ENCODE peak calls at places on chromosomes 4 and X, in four cellular contexts. One of them, this sample, is unnamed.

GRCh38 chr4:30755306-30755705 is 35.1 kb downstream of the PCDH7 start:
- DNase-seq in breast epithelium: no peak
- DNase-seq in aorta: no peak
- DNase-seq in psoas muscle: no peak
- DNase-seq in this sample: no peak

GRCh38 chr4:7487464-7487863 is 52.7 kb upstream of the PSAPL1 start:
- DNase-seq in breast epithelium: no peak
- DNase-seq in aorta: no peak
- DNase-seq in psoas muscle: no peak
- DNase-seq in this sample: no peak

GRCh38 chr4:169971456-169972015 is 54.7 kb downstream of the MFAP3L start:
- DNase-seq in breast epithelium: no peak
- DNase-seq in aorta: no peak
- DNase-seq in psoas muscle: no peak
- DNase-seq in this sample: no peak

GRCh38 chr4:56271121-56271520 is 116.2 kb downstream of the AASDH start:
- DNase-seq in breast epithelium: no peak
- DNase-seq in aorta: no peak
- DNase-seq in psoas muscle: no peak
- DNase-seq in this sample: no peak

GRCh38 chr4:65968873-65969272 is 298.6 kb upstream of the EPHA5 start:
- DNase-seq in breast epithelium: no peak
- DNase-seq in aorta: no peak
- DNase-seq in psoas muscle: no peak
- DNase-seq in this sample: no peak

GRCh38 chr4:98473046-98473445 is 185.4 kb downstream of the TSPAN5 start:
- DNase-seq in breast epithelium: no peak
- DNase-seq in aorta: no peak
- DNase-seq in psoas muscle: no peak
- DNase-seq in this sample: no peak

GRCh38 chrX:134642394-134642793 is 15.9 kb downstream of the PLAC1 start:
- DNase-seq in breast epithelium: no peak
- DNase-seq in aorta: no peak
- DNase-seq in psoas muscle: no peak
- DNase-seq in this sample: no peak

GRCh38 chr4:55791666-55792065 is 27.9 kb upstream of the EXOC1L start:
- DNase-seq in breast epithelium: no peak
- DNase-seq in aorta: no peak
- DNase-seq in psoas muscle: no peak
- DNase-seq in this sample: no peak

GRCh38 chr4:104897297-104897645 is 249.4 kb upstream of the TET2 start:
- DNase-seq in breast epithelium: no peak
- DNase-seq in aorta: no peak
- DNase-seq in psoas muscle: no peak
- DNase-seq in this sample: no peak

GRCh38 chr4:32789026-32789608 is 2068.9 kb downstream of the PCDH7 start:
- DNase-seq in breast epithelium: peak; percentile 22
- DNase-seq in aorta: no peak
- DNase-seq in psoas muscle: no peak
- DNase-seq in this sample: no peak

GRCh38 chr4:4542824-4543485 is 1.1 kb upstream of the STX18 start:
- DNase-seq in breast epithelium: no peak
- DNase-seq in aorta: no peak
- DNase-seq in psoas muscle: no peak
- DNase-seq in this sample: no peak

GRCh38 chrX:49096419-49096818 is 16.7 kb upstream of the WDR45 start:
- DNase-seq in breast epithelium: no peak
- DNase-seq in aorta: no peak
- DNase-seq in psoas muscle: no peak
- DNase-seq in this sample: no peak

GRCh38 chrX:122119361-122119760 is 1064.7 kb upstream of the GRIA3 start:
- DNase-seq in breast epithelium: no peak
- DNase-seq in aorta: no peak
- DNase-seq in psoas muscle: no peak
- DNase-seq in this sample: no peak

GRCh38 chr4:83629945-83630684 is 94.2 kb downstream of the GPAT3 start:
- DNase-seq in breast epithelium: no peak
- DNase-seq in aorta: no peak
- DNase-seq in psoas muscle: no peak
- DNase-seq in this sample: no peak

GRCh38 chrX:132875705-132876508 is 82.5 kb downstream of the HS6ST2 start:
- DNase-seq in breast epithelium: no peak
- DNase-seq in aorta: no peak
- DNase-seq in psoas muscle: no peak
- DNase-seq in this sample: no peak

GRCh38 chrX:103063191-103063845 is 653 bp downstream of the BEX1 start:
- DNase-seq in breast epithelium: no peak
- DNase-seq in aorta: no peak
- DNase-seq in psoas muscle: no peak
- DNase-seq in this sample: no peak

GRCh38 chr4:8001564-8002355 is 62.1 kb upstream of the AFAP1 start:
- DNase-seq in breast epithelium: no peak
- DNase-seq in aorta: no peak
- DNase-seq in psoas muscle: peak; percentile 47
- DNase-seq in this sample: no peak

GRCh38 chrX:13716905-13717304 is 17.5 kb downstream of the TRAPPC2 start:
- DNase-seq in breast epithelium: no peak
- DNase-seq in aorta: no peak
- DNase-seq in psoas muscle: no peak
- DNase-seq in this sample: no peak

GRCh38 chr4:180197471-180197870 is 2045.7 kb upstream of the TENM3 start:
- DNase-seq in breast epithelium: no peak
- DNase-seq in aorta: no peak
- DNase-seq in psoas muscle: no peak
- DNase-seq in this sample: no peak

GRCh38 chrX:115013705-115014104 is 3.7 kb downstream of the IL13RA2 start:
- DNase-seq in breast epithelium: no peak
- DNase-seq in aorta: no peak
- DNase-seq in psoas muscle: no peak
- DNase-seq in this sample: no peak

GRCh38 chrX:18309401-18309800 is 45.1 kb downstream of the SCML2 start:
- DNase-seq in breast epithelium: no peak
- DNase-seq in aorta: no peak
- DNase-seq in psoas muscle: no peak
- DNase-seq in this sample: no peak

GRCh38 chrX:131316260-131316659 is 27.2 kb upstream of the IGSF1 start:
- DNase-seq in breast epithelium: no peak
- DNase-seq in aorta: no peak
- DNase-seq in psoas muscle: no peak
- DNase-seq in this sample: no peak

GRCh38 chr4:139297001-139297410 is 4.3 kb upstream of the NAA15 start:
- DNase-seq in breast epithelium: no peak
- DNase-seq in aorta: no peak
- DNase-seq in psoas muscle: no peak
- DNase-seq in this sample: no peak

GRCh38 chrX:147910607-147911006 is 1.1 kb upstream of the FMR1 start:
- DNase-seq in breast epithelium: no peak
- DNase-seq in aorta: no peak
- DNase-seq in psoas muscle: no peak
- DNase-seq in this sample: no peak

GRCh38 chrX:39149761-39150160 is 348.5 kb downstream of the MID1IP1 start:
- DNase-seq in breast epithelium: peak; percentile 34
- DNase-seq in aorta: peak; percentile 81
- DNase-seq in psoas muscle: peak; percentile 86
- DNase-seq in this sample: peak; percentile 51

GRCh38 chr4:16225996-16226815 is at the start of gene TAPT1:
- DNase-seq in breast epithelium: peak; percentile 52
- DNase-seq in aorta: peak; percentile 90
- DNase-seq in psoas muscle: peak; percentile 92
- DNase-seq in this sample: peak; percentile 85

GRCh38 chr4:13528823-13529129 is 15.5 kb downstream of the NKX3-2 start:
- DNase-seq in breast epithelium: no peak
- DNase-seq in aorta: no peak
- DNase-seq in psoas muscle: no peak
- DNase-seq in this sample: no peak

GRCh38 chr4:155854597-155855226 is 11.4 kb downstream of the ASIC5 start:
- DNase-seq in breast epithelium: no peak
- DNase-seq in aorta: no peak
- DNase-seq in psoas muscle: no peak
- DNase-seq in this sample: no peak

GRCh38 chr4:140607852-140608251 is 39.1 kb upstream of the UCP1 start:
- DNase-seq in breast epithelium: no peak
- DNase-seq in aorta: no peak
- DNase-seq in psoas muscle: no peak
- DNase-seq in this sample: no peak

GRCh38 chrX:155334486-155335316 is at the start of gene CLIC2:
- DNase-seq in breast epithelium: no peak
- DNase-seq in aorta: peak; percentile 40
- DNase-seq in psoas muscle: no peak
- DNase-seq in this sample: no peak

GRCh38 chr4:125891597-125892258 is 577.0 kb downstream of the FAT4 start:
- DNase-seq in breast epithelium: no peak
- DNase-seq in aorta: no peak
- DNase-seq in psoas muscle: no peak
- DNase-seq in this sample: no peak

DNA sequence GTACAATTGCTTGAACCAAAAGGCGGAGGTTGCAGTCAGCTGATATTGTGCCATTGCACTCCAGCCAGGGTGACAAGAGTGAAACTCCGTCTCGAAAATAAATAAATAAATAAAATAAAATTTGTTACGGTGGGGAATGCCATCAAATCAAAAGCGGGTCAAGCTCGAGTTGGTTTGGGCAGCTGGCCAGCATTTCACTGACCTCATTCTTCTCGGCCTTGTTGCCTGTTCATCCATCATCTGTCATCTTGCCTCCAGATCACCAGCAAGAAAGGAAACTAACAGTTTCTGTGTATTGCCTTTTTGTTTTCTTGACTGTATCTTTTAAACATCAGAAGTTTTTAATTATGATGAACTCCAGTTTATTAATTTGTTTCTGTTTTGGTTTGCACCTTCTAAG is 31.5 kb upstream of the KLHL2 start:
- DNase-seq in breast epithelium: no peak
- DNase-seq in aorta: peak; percentile 51
- DNase-seq in psoas muscle: no peak
- DNase-seq in this sample: no peak
- H3K4me1 ChIP-seq in breast epithelium: no peaks in the 10 kb centered on the region
- H3K4me1 ChIP-seq in aorta: no peaks in the 10 kb centered on the region
- H3K4me1 ChIP-seq in psoas muscle: no peaks in the 10 kb centered on the region
- H3K4me1 ChIP-seq in this sample: no peaks in the 10 kb centered on the region

DNA sequence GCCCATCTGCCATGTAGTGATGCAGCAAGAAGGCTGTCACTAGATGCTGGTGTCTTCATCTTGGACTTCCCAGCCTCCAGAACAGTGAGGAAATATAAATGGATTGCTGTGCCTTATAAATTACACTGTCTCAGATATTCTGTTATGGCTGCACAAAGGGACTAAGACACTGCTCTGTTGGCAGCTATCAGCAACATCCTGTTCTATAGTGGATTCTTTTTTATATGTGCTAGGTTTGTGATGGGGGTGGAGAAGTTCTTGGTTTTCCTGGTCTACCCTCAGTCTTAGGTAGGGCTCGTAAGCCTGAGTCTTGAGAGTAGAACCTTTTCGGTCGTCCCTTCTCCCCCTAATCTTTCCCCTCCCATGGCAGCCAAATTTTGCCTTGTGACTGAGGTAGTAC is 17.3 kb downstream of the STIM2 start:
- DNase-seq in breast epithelium: no peak
- DNase-seq in aorta: no peak
- DNase-seq in psoas muscle: no peak
- DNase-seq in this sample: no peak
- H3K27ac ChIP-seq in breast epithelium: no peak overlapping the region
- H3K27ac ChIP-seq in aorta: no peak overlapping the region
- H3K27ac ChIP-seq in psoas muscle: no peak overlapping the region
- H3K27ac ChIP-seq in this sample: no peak overlapping the region

GRCh38 chr4:176800891-176801534 is 8.3 kb upstream of the VEGFC start:
- DNase-seq in breast epithelium: no peak
- DNase-seq in aorta: no peak
- DNase-seq in psoas muscle: no peak
- DNase-seq in this sample: no peak
- H3K4me1 ChIP-seq in breast epithelium: no peaks in the 10 kb centered on the region
- H3K4me1 ChIP-seq in aorta: no peaks in the 10 kb centered on the region
- H3K4me1 ChIP-seq in psoas muscle: no peaks in the 10 kb centered on the region
- H3K4me1 ChIP-seq in this sample: no peaks in the 10 kb centered on the region

GRCh38 chrX:40150503-40150902 is 52.7 kb upstream of the BCOR start:
- DNase-seq in breast epithelium: no peak
- DNase-seq in aorta: no peak
- DNase-seq in psoas muscle: no peak
- DNase-seq in this sample: no peak

GRCh38 chrX:40151211-40152172 is 53.7 kb upstream of the BCOR start:
- DNase-seq in breast epithelium: no peak
- DNase-seq in aorta: no peak
- DNase-seq in psoas muscle: peak; percentile 77
- DNase-seq in this sample: no peak

GRCh38 chrX:40153335-40154221 is 55.8 kb upstream of the BCOR start:
- DNase-seq in breast epithelium: no peak
- DNase-seq in aorta: peak; percentile 71
- DNase-seq in psoas muscle: peak; percentile 70
- DNase-seq in this sample: no peak

GRCh38 chrX:40152706-40153334 is 55.1 kb upstream of the BCOR start:
- DNase-seq in breast epithelium: no peak
- DNase-seq in aorta: peak; percentile 78
- DNase-seq in psoas muscle: peak; percentile 85
- DNase-seq in this sample: peak; percentile 44

DNA sequence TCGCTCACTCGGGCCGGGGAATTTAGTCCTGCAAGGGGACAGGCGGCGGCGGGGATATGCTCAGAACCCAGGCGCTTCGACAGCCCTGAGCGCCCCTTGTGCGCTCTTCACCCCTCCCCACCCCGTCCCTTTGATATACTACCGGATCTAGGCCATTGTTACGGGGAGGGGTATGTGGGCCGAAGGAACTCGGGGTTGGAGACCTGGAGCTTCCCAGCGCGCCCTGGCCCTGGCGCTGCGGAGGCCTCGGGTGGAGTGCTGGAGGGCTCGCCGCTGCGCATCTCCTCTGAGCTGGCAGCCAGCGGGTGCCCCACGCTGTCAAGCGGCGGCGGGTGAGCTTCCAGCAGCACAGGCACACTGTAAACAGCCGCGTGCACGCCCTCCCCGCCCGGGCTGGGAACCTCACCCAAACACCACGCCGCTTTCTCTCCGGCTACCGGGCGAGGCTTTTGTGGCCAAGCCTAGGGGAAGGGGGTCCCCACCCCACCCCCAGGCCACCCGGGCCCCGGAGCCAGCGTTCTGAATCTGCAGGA is 54.5 kb upstream of the BCOR start:
- DNase-seq in breast epithelium: no peak
- DNase-seq in aorta: no peak
- DNase-seq in psoas muscle: peak; percentile 71
- DNase-seq in this sample: no peak
- H3K27ac ChIP-seq in breast epithelium: peak overlapping the region; percentile 39
- H3K27ac ChIP-seq in aorta: peak overlapping the region; percentile 37
- H3K27ac ChIP-seq in psoas muscle: peak overlapping the region; percentile 74
- H3K27ac ChIP-seq in this sample: peak overlapping the region; percentile 89

DNA sequence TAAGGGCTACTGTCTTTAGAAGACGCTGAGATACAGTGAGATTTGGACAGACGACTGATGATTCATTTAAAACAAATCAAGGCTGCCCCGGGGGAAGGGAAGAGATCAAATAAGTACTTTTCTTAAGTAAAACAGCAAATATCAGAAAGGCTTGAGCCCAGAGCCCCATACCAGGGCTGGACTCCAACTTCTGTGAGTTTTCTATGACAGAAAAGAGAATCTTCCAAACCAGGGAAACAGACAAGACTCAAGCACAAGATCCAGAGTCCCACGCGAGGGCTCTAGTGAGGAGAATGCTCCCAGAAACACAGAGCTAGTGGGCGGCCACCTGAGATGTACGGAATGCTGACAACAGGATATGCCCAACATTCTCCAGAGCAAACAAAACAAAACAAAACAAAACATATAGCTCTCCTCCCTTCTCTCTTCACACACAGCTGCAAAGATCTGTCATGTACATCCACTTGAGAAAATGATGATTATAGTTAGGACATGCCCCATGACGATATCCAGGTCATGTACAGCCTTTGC is 13.1 kb downstream of the ACSL1 start:
- DNase-seq in breast epithelium: no peak
- DNase-seq in aorta: no peak
- DNase-seq in psoas muscle: no peak
- DNase-seq in this sample: no peak
- H3K4me1 ChIP-seq in breast epithelium: peaks cover 7% of the 10 kb centered on the region
- H3K4me1 ChIP-seq in aorta: peaks cover 8% of the 10 kb centered on the region
- H3K4me1 ChIP-seq in psoas muscle: peaks cover 71% of the 10 kb centered on the region
- H3K4me1 ChIP-seq in this sample: peaks cover 99% of the 10 kb centered on the region

This sample was measured in heart right ventricle.